ENCODE peak calls at places on chromosomes 12 and 14, in four cellular contexts. A is HepG2, N is K562, K is GM12878. X is an unnamed sample.

GRCh38 chr14:60839657-60840056 is 105.1 kb downstream of the MNAT1 start:
- DNase-seq in A (no peak), N (no peak), K (no peak), X (no peak)

GRCh38 chr12:90366286-90366685 is 588.7 kb downstream of the CCER1 start:
- DNase-seq in A (no peak), N (no peak), K (no peak), X (no peak)

GRCh38 chr14:70653662-70654061 is 11.9 kb downstream of the TTC9 start:
- DNase-seq in A (no peak), N (no peak), K (no peak), X (no peak)

GRCh38 chr12:114692558-114693531 is 8.9 kb upstream of the TBX3 start:
- DNase-seq in A (no peak), N (no peak), K (no peak), X (peak)

GRCh38 chr14:94690896-94691657 is 78.8 kb downstream of the GSC start:
- DNase-seq in A (no peak), N (no peak), K (no peak), X (no peak)

GRCh38 chr12:9648701-9649531 is 20.6 kb upstream of the CLEC2D start:
- DNase-seq in A (no peak), N (no peak), K (no peak), X (no peak)

GRCh38 chr14:69483765-69484443 is 624 bp upstream of the PLEKHD1 start:
- DNase-seq in A (no peak), N (no peak), K (no peak), X (peak)

GRCh38 chr14:91284146-91284790 is 39.8 kb upstream of the GPR68 start:
- DNase-seq in A (no peak), N (no peak), K (no peak), X (peak)

GRCh38 chr14:92122351-92122677 is 545 bp downstream of the CPSF2 start:
- DNase-seq in A (peak), N (no peak), K (no peak), X (no peak)

GRCh38 chr12:93122089-93122488 is 193.0 kb upstream of the EEA1 start:
- DNase-seq in A (peak), N (no peak), K (no peak), X (no peak)

GRCh38 chr14:94805726-94806288 is 35.9 kb upstream of the GSC start:
- DNase-seq in A (no peak), N (no peak), K (no peak), X (no peak)

GRCh38 chr12:29043069-29043468 is 106.0 kb upstream of the FAR2 start:
- DNase-seq in A (no peak), N (no peak), K (no peak), X (no peak)

GRCh38 chr12:128178971-128179370 is 88.0 kb upstream of the TMEM132C start:
- DNase-seq in A (no peak), N (no peak), K (no peak), X (no peak)

GRCh38 chr12:66232258-66232657 is 43.2 kb downstream of the IRAK3 start:
- DNase-seq in A (no peak), N (no peak), K (no peak), X (no peak)

GRCh38 chr12:47071241-47071852 is 8.1 kb upstream of the PCED1B start:
- DNase-seq in A (peak), N (peak), K (no peak), X (no peak)

GRCh38 chr12:109428038-109428629 is 49.0 kb downstream of the KCTD10 start:
- DNase-seq in A (peak), N (peak), K (no peak), X (peak)

GRCh38 chr12:69885656-69886055 is 60.6 kb downstream of the MYRFL start:
- DNase-seq in A (no peak), N (no peak), K (no peak), X (no peak)

GRCh38 chr14:22824711-22825359 is 4.9 kb upstream of the MRPL52 start:
- DNase-seq in A (peak), N (peak), K (no peak), X (no peak)

GRCh38 chr12:109728921-109729836 is 15.6 kb downstream of the FAM222A start:
- DNase-seq in A (no peak), N (no peak), K (no peak), X (peak)

GRCh38 chr14:65461730-65462129 is 49.2 kb downstream of the FUT8 start:
- DNase-seq in A (no peak), N (no peak), K (peak), X (no peak)

GRCh38 chr12:6450869-6451347 is 934 bp upstream of the TAPBPL start:
- DNase-seq in A (no peak), N (no peak), K (no peak), X (no peak)

GRCh38 chr14:59190372-59190771 is 1.9 kb downstream of the DAAM1 start:
- DNase-seq in A (peak), N (peak), K (no peak), X (peak)

GRCh38 chr12:114933428-114934160 is 249.6 kb upstream of the TBX3 start:
- DNase-seq in A (peak), N (no peak), K (no peak), X (peak)

GRCh38 chr14:105700622-105701288 is 174.4 kb downstream of the TMEM121 start:
- DNase-seq in A (no peak), N (no peak), K (peak), X (no peak)

GRCh38 chr12:27899151-27899661 is 73.3 kb downstream of the PTHLH start:
- DNase-seq in A (peak), N (no peak), K (no peak), X (no peak)

GRCh38 chr12:68352067-68352466 is 19.9 kb upstream of the MDM1 start:
- DNase-seq in A (no peak), N (no peak), K (no peak), X (no peak)

GRCh38 chr14:20606190-20606901 is 15.2 kb upstream of the RNASE12 start:
- DNase-seq in A (peak), N (no peak), K (no peak), X (peak)

GRCh38 chr12:25276199-25276937 is 25.6 kb upstream of the KRAS start:
- DNase-seq in A (peak), N (peak), K (no peak), X (peak)

DNA sequence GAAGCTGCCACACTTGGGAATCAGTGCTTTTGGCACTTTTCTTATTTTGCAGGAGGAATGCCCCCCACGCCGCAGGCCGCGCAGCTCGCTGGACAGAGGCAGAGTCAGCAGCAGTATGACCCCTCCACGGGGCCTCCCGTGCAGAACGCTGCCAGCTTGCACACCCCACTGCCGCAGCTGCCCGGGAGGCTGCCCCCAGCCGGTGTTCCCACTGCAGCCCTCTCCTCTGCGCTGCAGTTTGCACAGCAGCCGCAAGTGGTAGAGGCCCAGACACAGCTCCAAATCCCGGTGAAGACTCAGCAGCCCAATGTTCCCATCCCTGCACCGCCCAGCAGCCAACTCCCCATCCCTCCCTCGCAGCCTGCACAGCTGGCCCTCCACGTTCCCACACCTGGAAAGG is 32.3 kb downstream of the EP400 start:
- DNase-seq in A (no peak), N (no peak), K (no peak), X (no peak)
- TF ChIP-seq YY1 in A (no peak), N (no peak), K (no peak), X (no peak)

GRCh38 chr12:16329594-16329993 is 17.9 kb upstream of the MGST1 start:
- DNase-seq in A (no peak), N (no peak), K (no peak), X (no peak)
- TF ChIP-seq USF2 in A (no peak), N (no peak), K (no peak), X (no peak)

GRCh38 chr12:52713960-52714886 is 10.9 kb upstream of the KRT77 start:
- DNase-seq in A (no peak), N (peak), K (no peak), X (peak)
- TF ChIP-seq MXI1 in A (no peak), N (no peak), K (no peak), X (no peak)

GRCh38 chr12:2414810-2415567 is 362.2 kb downstream of the CACNA1C start:
- DNase-seq in A (no peak), N (no peak), K (no peak), X (no peak)

GRCh38 chr12:2417761-2418160 is 365.0 kb downstream of the CACNA1C start:
- DNase-seq in A (no peak), N (no peak), K (no peak), X (no peak)

GRCh38 chr12:2416158-2416557 is 363.4 kb downstream of the CACNA1C start:
- DNase-seq in A (no peak), N (no peak), K (no peak), X (no peak)

GRCh38 chr12:2413999-2414792 is 361.4 kb downstream of the CACNA1C start:
- DNase-seq in A (no peak), N (no peak), K (no peak), X (no peak)

DNA sequence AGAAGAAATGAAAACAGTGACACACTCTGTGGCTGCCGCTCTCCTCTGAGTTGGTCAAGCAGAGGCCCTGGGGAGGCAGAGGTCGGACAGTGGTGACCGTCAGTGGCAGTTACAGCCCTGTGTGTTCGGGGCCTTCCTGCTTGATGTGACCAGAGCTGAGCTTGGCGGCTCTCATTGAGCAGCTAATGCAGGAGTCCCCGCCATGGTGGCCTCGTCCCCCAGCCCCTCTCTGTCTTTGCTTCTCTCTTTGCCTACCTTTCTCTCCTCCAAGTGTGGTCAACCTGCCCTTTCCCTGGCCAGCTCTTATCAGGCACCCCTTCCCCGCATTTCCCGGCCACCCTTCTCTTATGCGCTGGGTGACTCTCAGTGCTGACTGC is 362.8 kb downstream of the CACNA1C start:
- DNase-seq in A (no peak), N (no peak), K (no peak), X (no peak)
- TF ChIP-seq YY1 in A (no peak), N (no peak), K (no peak), X (no peak)

GRCh38 chr14:75757644-75758402 is 96.8 kb downstream of the TTLL5 start:
- DNase-seq in A (peak), N (no peak), K (no peak), X (no peak)
- TF ChIP-seq USF2 in A (no peak), N (no peak), K (no peak), X (no peak)

GRCh38 chr12:107684029-107684790 is 1.4 kb upstream of the PWP1 start:
- DNase-seq in A (no peak), N (no peak), K (no peak), X (no peak)
- TF ChIP-seq MXI1 in A (no peak), N (no peak), K (no peak), X (no peak)

X was measured in SK-N-SH.